ENCODE peak calls at places on chromosomes 4 and X, in nine cellular contexts. R is retina; W is DMS53; S is M059J; B is T-helper 2 cell; M is mesendoderm; D is CD4-positive, alpha-beta memory T cell; N is kidney tubule cell; X is stimulated activated CD4-positive, alpha-beta T cell treated with anti-CD3 and anti-CD28 coated beads, Interleukin-2, amount 100 ng/mL, for 24 hours. V is an unnamed sample.

GRCh38 chr4:181566490-181566889 is 676.7 kb upstream of the TENM3 start:
- DNase-seq in S (no peak), W (no peak), B (no peak), N (no peak), R (no peak), M (no peak), X (no peak), D (no peak), V (no peak)

GRCh38 chr4:110622841-110623709 is at the start of gene PITX2:
- DNase-seq in N (peak; percentile 91), M (peak; percentile 99), S (no peak), D (no peak), B (no peak), W (peak; percentile 98), R (peak; percentile 96), X (peak; percentile 34), V (no peak)

GRCh38 chr4:4961936-4962335 is 57.3 kb downstream of the CYTL1 start:
- DNase-seq in X (no peak), S (no peak), D (no peak), W (no peak), N (no peak), B (no peak), M (no peak), R (no peak), V (no peak)

GRCh38 chr4:1381944-1382541 is 24.2 kb downstream of the NKX1-1 start:
- DNase-seq in X (no peak), R (peak; percentile 82), B (no peak), W (no peak), M (no peak), D (no peak), S (no peak), N (no peak), V (no peak)

GRCh38 chr4:6561173-6561516 is 13.8 kb upstream of the MAN2B2 start:
- DNase-seq in M (no peak), W (no peak), S (peak; percentile 15), R (no peak), B (no peak), X (no peak), D (no peak), N (no peak), V (no peak)

GRCh38 chr4:154743683-154744340 is at the start of gene LRAT:
- DNase-seq in S (no peak), R (peak; percentile 70), B (no peak), D (peak; percentile 15), X (peak; percentile 32), N (peak; percentile 61), W (peak; percentile 92), M (peak; percentile 81), V (peak; percentile 10)

GRCh38 chr4:158530898-158531297 is 9.2 kb downstream of the RXFP1 start:
- DNase-seq in N (no peak), B (no peak), X (no peak), M (no peak), R (no peak), S (no peak), D (no peak), W (no peak), V (no peak)

GRCh38 chr4:38612996-38613395 is 51.0 kb upstream of the KLF3 start:
- DNase-seq in X (no peak), W (peak; percentile 44), S (no peak), N (peak; percentile 31), R (peak; percentile 18), M (no peak), D (no peak), B (no peak), V (no peak)

GRCh38 chr4:84750260-84750955 is 167.5 kb downstream of the CDS1 start:
- DNase-seq in D (peak; percentile 6), M (peak; percentile 54), N (peak; percentile 53), S (peak; percentile 44), B (no peak), R (peak; percentile 39), W (peak; percentile 65), X (no peak), V (no peak)

GRCh38 chr4:162408309-162408708 is 244.5 kb upstream of the FSTL5 start:
- DNase-seq in R (no peak), B (no peak), M (no peak), D (no peak), S (no peak), X (no peak), W (peak; percentile 63), N (no peak), V (no peak)

GRCh38 chrX:54785901-54786300 is 12.2 kb downstream of the ITIH6 start:
- DNase-seq in W (peak; percentile 56), X (no peak), R (no peak), N (peak; percentile 3), S (peak; percentile 10), M (peak; percentile 54), D (no peak), B (no peak), V (no peak)

GRCh38 chr4:189376901-189377300 is 563.8 kb upstream of the FRG1 start:
- DNase-seq in S (no peak), D (no peak), M (no peak), B (no peak), R (no peak), N (no peak), W (peak; percentile 3), X (no peak), V (no peak)

GRCh38 chr4:80336582-80336981 is 1.1 kb downstream of the CFAP299 start:
- DNase-seq in R (peak; percentile 57), S (no peak), M (peak; percentile 72), D (no peak), B (no peak), N (peak; percentile 68), W (peak; percentile 81), X (no peak), V (no peak)

GRCh38 chr4:83850435-83850834 is 314.5 kb downstream of the GPAT3 start:
- DNase-seq in R (no peak), X (no peak), D (no peak), W (no peak), N (peak; percentile 100), S (peak; percentile 40), M (peak; percentile 41), B (no peak), V (no peak)

GRCh38 chr4:140149851-140150635 is 3.9 kb downstream of the MAML3 start:
- DNase-seq in R (peak; percentile 90), X (peak; percentile 59), N (peak; percentile 75), W (peak; percentile 86), D (peak; percentile 63), M (peak; percentile 85), B (peak; percentile 8), S (peak; percentile 69), V (peak; percentile 71)

GRCh38 chr4:137993232-137993631 is 248.9 kb downstream of the SLC7A11 start:
- DNase-seq in M (no peak), R (no peak), B (no peak), X (no peak), S (peak; percentile 86), D (no peak), N (no peak), W (no peak), V (no peak)

GRCh38 chr4:11914406-11914805 is 485.7 kb upstream of the HS3ST1 start:
- DNase-seq in X (no peak), S (peak; percentile 1), N (peak; percentile 22), D (no peak), W (peak; percentile 15), M (peak; percentile 95), R (peak; percentile 39), B (no peak), V (no peak)

GRCh38 chr4:141563721-141564120 is 72.7 kb upstream of the IL15 start:
- DNase-seq in R (no peak), X (no peak), B (no peak), N (no peak), M (peak; percentile 7), W (no peak), S (no peak), D (no peak), V (no peak)

GRCh38 chrX:150088042-150088441 is 149.8 kb upstream of the EOLA2 start:
- DNase-seq in B (no peak), R (no peak), N (no peak), M (no peak), X (no peak), D (no peak), W (no peak), S (no peak), V (no peak)

GRCh38 chr4:139300431-139301142 is 718 bp upstream of the NAA15 start:
- DNase-seq in N (peak; percentile 68), X (no peak), M (peak; percentile 67), W (peak; percentile 60), S (peak; percentile 69), B (no peak), D (no peak), R (no peak), V (no peak)

GRCh38 chrX:19991350-19991718 is 473 bp upstream of the BCLAF3 start:
- DNase-seq in S (no peak), D (no peak), X (no peak), M (no peak), B (no peak), N (no peak), W (peak; percentile 60), R (no peak), V (no peak)

GRCh38 chr4:173436149-173436579 is 37.2 kb upstream of the SCRG1 start:
- DNase-seq in D (no peak), S (peak; percentile 30), W (peak; percentile 62), R (no peak), N (peak; percentile 36), X (no peak), B (no peak), M (no peak), V (no peak)